ENCODE peak calls at places on chromosomes 1 and 21, in nine cellular contexts. O, F, S, W, Y, G, L, V and Z are unnamed samples.
A peak's percentile ranks its signal among the peaks of the same experiment; 100 is the strongest.

GRCh38 chr1:3440711-3441389 is 13.6 kb upstream of the ARHGEF16 start:
- DNase-seq in O (no peak), F (no peak), S (no peak), W (no peak), Y (no peak), G (no peak), L (no peak), V (no peak), Z (no peak)

GRCh38 chr1:175126347-175126746 is 58.7 kb downstream of the TNN start:
- DNase-seq in O (no peak), F (no peak), S (no peak), W (no peak), Y (no peak), G (no peak), L (no peak), V (no peak), Z (no peak)

GRCh38 chr1:108878678-108879077 is 1.9 kb downstream of the GPSM2 start:
- DNase-seq in O (no peak), F (no peak), S (no peak), W (peak; percentile 17), Y (peak; percentile 47), G (no peak), L (no peak), V (no peak), Z (no peak)

GRCh38 chr21:34115160-34115559 is 41.8 kb downstream of the MRPS6 start:
- DNase-seq in O (no peak), F (no peak), S (no peak), W (no peak), Y (no peak), G (no peak), L (no peak), V (no peak), Z (no peak)

GRCh38 chr1:57252597-57253306 is 171.1 kb downstream of the DAB1 start:
- DNase-seq in O (no peak), F (no peak), S (no peak), W (no peak), Y (peak; percentile 4), G (no peak), L (peak; percentile 72), V (no peak), Z (no peak)

GRCh38 chr21:35254752-35255138 is 205.6 kb upstream of the RUNX1 start:
- DNase-seq in O (no peak), F (no peak), S (no peak), W (no peak), Y (no peak), G (no peak), L (no peak), V (no peak), Z (no peak)

GRCh38 chr1:36775716-36776115 is 258.6 kb downstream of the GRIK3 start:
- DNase-seq in O (no peak), F (no peak), S (no peak), W (peak; percentile 64), Y (no peak), G (no peak), L (no peak), V (no peak), Z (no peak)

GRCh38 chr1:31587720-31588423 is 11.6 kb downstream of the TINAGL1 start:
- DNase-seq in O (peak; percentile 62), F (peak; percentile 85), S (peak; percentile 55), W (peak; percentile 94), Y (peak; percentile 30), G (peak; percentile 59), L (peak; percentile 95), V (no peak), Z (peak; percentile 66)

GRCh38 chr1:49424782-49425181 is 599.0 kb downstream of the AGBL4 start:
- DNase-seq in O (no peak), F (no peak), S (no peak), W (no peak), Y (no peak), G (no peak), L (no peak), V (no peak), Z (no peak)

GRCh38 chr1:77024500-77024899 is 157.2 kb downstream of the ST6GALNAC5 start:
- DNase-seq in O (no peak), F (no peak), S (no peak), W (no peak), Y (no peak), G (no peak), L (peak; percentile 78), V (no peak), Z (no peak)

GRCh38 chr1:101757985-101758384 is 238.7 kb downstream of the OLFM3 start:
- DNase-seq in O (no peak), F (no peak), S (no peak), W (no peak), Y (no peak), G (no peak), L (no peak), V (no peak), Z (no peak)

GRCh38 chr1:114353233-114353632 is 157.8 kb downstream of the TRIM33 start:
- DNase-seq in O (peak; percentile 19), F (peak; percentile 71), S (peak; percentile 70), W (peak; percentile 25), Y (peak; percentile 73), G (no peak), L (peak; percentile 60), V (no peak), Z (no peak)

GRCh38 chr21:29130234-29130993 is at the start of gene MAP3K7CL:
- DNase-seq in O (no peak), F (no peak), S (peak; percentile 63), W (no peak), Y (peak; percentile 100), G (no peak), L (no peak), V (no peak), Z (no peak)

GRCh38 chr1:181133441-181133951 is 45.0 kb downstream of the IER5 start:
- DNase-seq in O (no peak), F (no peak), S (no peak), W (peak; percentile 24), Y (no peak), G (no peak), L (peak; percentile 87), V (no peak), Z (no peak)

GRCh38 chr21:46371204-46372013 is 47.5 kb downstream of the PCNT start:
- DNase-seq in O (no peak), F (no peak), S (no peak), W (no peak), Y (no peak), G (no peak), L (no peak), V (no peak), Z (no peak)
- TF ChIP-seq CTCF in O (no peak), F (no peak), S (no peak), W (no peak), Y (no peak), G (no peak), L (no peak), V (no peak), Z (no peak)

DNA sequence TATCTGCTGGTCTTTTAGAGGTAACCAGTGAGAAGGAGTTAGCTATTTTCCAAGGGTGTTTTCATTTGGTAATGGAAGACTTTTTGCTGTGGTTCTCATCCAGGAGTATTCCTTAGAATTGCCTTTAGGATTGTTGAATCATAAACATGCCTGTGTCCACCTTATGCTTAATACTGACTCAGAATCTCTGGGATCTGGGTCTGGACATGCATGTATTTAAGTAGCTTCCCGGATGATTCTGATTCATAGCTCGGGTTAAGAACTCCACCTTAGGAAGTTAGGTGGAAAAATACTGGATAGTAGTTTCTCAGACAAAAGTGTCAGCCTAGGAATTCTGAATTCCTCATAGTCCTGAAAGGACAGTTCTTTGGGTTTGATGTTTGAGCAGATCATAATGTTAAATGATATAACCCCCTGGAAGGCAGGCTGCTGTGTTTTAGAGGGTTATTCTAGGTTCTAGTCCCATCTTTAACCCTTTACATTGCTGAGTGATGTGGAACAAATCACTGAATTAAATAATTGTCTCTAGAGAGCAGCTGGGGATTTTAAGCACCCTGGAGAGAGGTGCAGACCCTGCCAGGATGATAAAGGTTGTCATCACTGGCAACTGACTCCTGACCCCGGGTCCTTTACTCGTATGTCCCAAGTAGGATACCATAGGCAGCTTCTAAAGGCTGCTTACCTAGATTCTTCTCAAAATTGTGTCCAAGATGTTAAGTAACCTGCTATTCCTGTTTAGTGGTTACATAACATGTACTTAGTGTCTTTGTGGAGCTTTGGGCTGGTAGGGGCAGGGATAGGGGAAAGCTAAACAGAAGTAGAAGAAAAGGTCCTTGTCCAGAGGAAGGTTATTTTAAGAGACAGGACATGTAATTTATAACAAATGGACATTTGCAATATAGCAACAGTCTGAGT is 14.5 kb upstream of the C4BPB start:
- DNase-seq in O (no peak), F (no peak), S (no peak), W (no peak), Y (peak; percentile 50), G (no peak), L (peak; percentile 15), V (no peak), Z (no peak)
- TF ChIP-seq CTCF in O (no peak), F (no peak), S (no peak), W (no peak), Y (no peak), G (no peak), L (no peak), V (no peak), Z (no peak)

GRCh38 chr21:38804030-38804616 is 1.6 kb upstream of the ETS2 start:
- DNase-seq in O (no peak), F (no peak), S (no peak), W (no peak), Y (no peak), G (no peak), L (no peak), V (no peak), Z (no peak)

GRCh38 chr21:38806153-38806941 is 618 bp downstream of the ETS2 start:
- DNase-seq in O (peak; percentile 18), F (peak; percentile 80), S (no peak), W (peak; percentile 74), Y (no peak), G (no peak), L (peak; percentile 68), V (peak; percentile 69), Z (no peak)

GRCh38 chr21:38803075-38803474 is 2.7 kb upstream of the ETS2 start:
- DNase-seq in O (no peak), F (no peak), S (no peak), W (no peak), Y (no peak), G (no peak), L (no peak), V (no peak), Z (no peak)

GRCh38 chr21:38805282-38806152 is at the start of gene ETS2:
- DNase-seq in O (peak; percentile 89), F (peak; percentile 97), S (peak; percentile 90), W (peak; percentile 91), Y (peak; percentile 88), G (peak; percentile 74), L (peak; percentile 93), V (peak; percentile 95), Z (peak; percentile 91)

GRCh38 chr21:38804617-38805281 is 980 bp upstream of the ETS2 start:
- DNase-seq in O (peak; percentile 64), F (peak; percentile 91), S (peak; percentile 76), W (peak; percentile 78), Y (peak; percentile 58), G (no peak), L (peak; percentile 84), V (peak; percentile 89), Z (peak; percentile 58)
- TF ChIP-seq CTCF in O (peak; percentile 41), F (peak; percentile 57), S (peak; percentile 67), W (peak; percentile 58), Y (peak; percentile 40), G (peak; percentile 53), L (peak; percentile 68), V (peak; percentile 37), Z (peak; percentile 53)

DNA sequence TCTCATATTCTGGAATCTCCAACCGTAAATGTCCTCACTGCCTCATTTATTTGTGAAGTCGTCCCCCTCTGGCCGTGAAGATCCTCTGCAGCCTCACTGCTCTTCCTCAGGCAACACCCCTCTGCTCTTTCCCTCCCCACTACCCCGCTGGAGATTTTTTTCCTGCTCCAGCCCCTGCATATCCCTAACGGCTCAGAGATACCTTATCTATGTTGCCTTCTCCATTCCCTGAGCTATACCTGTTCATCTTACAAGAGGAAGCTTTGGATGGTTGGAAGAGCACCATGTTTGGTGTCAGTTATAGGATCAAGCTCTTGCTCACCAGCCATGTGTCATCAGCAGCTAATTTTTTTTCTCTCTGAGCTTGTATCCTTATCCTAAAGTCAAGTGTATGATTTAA is 26.4 kb downstream of the LRRC8B start:
- DNase-seq in O (no peak), F (no peak), S (no peak), W (no peak), Y (no peak), G (no peak), L (peak; percentile 65), V (no peak), Z (no peak)
- TF ChIP-seq CTCF in O (no peak), F (no peak), S (no peak), W (no peak), Y (no peak), G (no peak), L (peak; percentile 58), V (no peak), Z (no peak)